ENCODE peak calls at places on chromosomes 6 and 20, in five cellular contexts. N is neural progenitor cell; U is CD8-positive, alpha-beta T cell; A is fibroblast of mammary gland; Z is astrocyte of the spinal cord. W is an unnamed sample.

GRCh38 chr6:26575494-26575939 is 21.2 kb upstream of the ABT1 start:
- DNase-seq in A (peak), Z (peak), N (peak), U (no peak), W (peak)

GRCh38 chr20:40265872-40266533 is 423.0 kb downstream of the MAFB start:
- DNase-seq in Z (peak), U (no peak), A (peak), N (peak), W (no peak)

GRCh38 chr6:24667378-24667803 is 514 bp downstream of the ACOT13 start:
- DNase-seq in U (no peak), N (no peak), Z (no peak), A (peak), W (peak)

GRCh38 chr20:43658068-43658722 is 8.7 kb upstream of the MYBL2 start:
- DNase-seq in N (peak), A (peak), U (no peak), Z (peak), W (peak)

GRCh38 chr20:32810941-32811340 is 8.8 kb upstream of the MAPRE1 start:
- DNase-seq in A (no peak), U (no peak), Z (no peak), N (no peak), W (no peak)

GRCh38 chr20:23680151-23680550 is 8.7 kb downstream of the CST4 start:
- DNase-seq in U (no peak), A (no peak), Z (no peak), N (no peak), W (no peak)

GRCh38 chr6:87608802-87609201 is 18.9 kb downstream of the ORC3 start:
- DNase-seq in Z (no peak), U (no peak), A (no peak), N (no peak), W (no peak)

GRCh38 chr6:10154251-10154650 is 260.6 kb downstream of the TFAP2A start:
- DNase-seq in N (no peak), Z (no peak), A (no peak), U (no peak), W (no peak)

GRCh38 chr6:33197431-33198048 is 2.9 kb downstream of the RXRB start:
- DNase-seq in N (peak), A (peak), Z (peak), U (peak), W (peak)

GRCh38 chr20:34437330-34437986 is 74.4 kb downstream of the ITCH start:
- DNase-seq in A (peak), N (no peak), U (no peak), Z (peak), W (peak)

GRCh38 chr6:167543602-167544506 is 219.0 kb downstream of the TTLL2 start:
- DNase-seq in U (no peak), N (no peak), Z (peak), A (peak), W (no peak)

GRCh38 chr6:131949615-131949908 is 1.6 kb downstream of the CCN2 start:
- DNase-seq in A (peak), N (no peak), Z (no peak), U (no peak), W (peak)

GRCh38 chr20:16821211-16822089 is 73.3 kb downstream of the OTOR start:
- DNase-seq in A (peak), Z (peak), N (peak), U (no peak), W (peak)

GRCh38 chr6:56244528-56245253 is 2.7 kb downstream of the COL21A1 start:
- DNase-seq in U (no peak), N (no peak), A (no peak), Z (no peak), W (no peak)

GRCh38 chr6:31935829-31936228 is 8.3 kb downstream of the C2 start:
- DNase-seq in N (no peak), Z (no peak), U (no peak), A (no peak), W (no peak)

GRCh38 chr20:10427060-10427692 is 6.8 kb downstream of the MKKS start:
- DNase-seq in Z (peak), N (peak), U (peak), A (peak), W (peak)

GRCh38 chr20:38073307-38074010 is 39.9 kb downstream of the RPRD1B start:
- DNase-seq in U (no peak), Z (peak), A (peak), N (peak), W (peak)

GRCh38 chr20:46651091-46651962 is at the start of gene SLC13A3:
- DNase-seq in U (no peak), N (peak), Z (no peak), A (no peak), W (no peak)

GRCh38 chr20:50224553-50225255 is 34.1 kb downstream of the CEBPB start:
- DNase-seq in N (no peak), U (no peak), Z (peak), A (peak), W (peak)

GRCh38 chr20:38590682-38591483 is 9.9 kb downstream of the ADIG start:
- DNase-seq in N (peak), A (no peak), U (no peak), Z (no peak), W (no peak)

GRCh38 chr6:20020526-20020925 is 183.4 kb downstream of the ID4 start:
- DNase-seq in A (no peak), Z (no peak), N (no peak), U (no peak), W (no peak)

GRCh38 chr20:16111132-16111852 is 462.0 kb downstream of the KIF16B start:
- DNase-seq in Z (no peak), A (no peak), N (peak), U (no peak), W (no peak)

GRCh38 chr6:107115695-107116327 is 496 bp upstream of the BEND3 start:
- DNase-seq in N (peak), Z (peak), A (no peak), U (peak), W (no peak)

GRCh38 chr6:7391244-7391643 is 1.6 kb downstream of the RIOK1 start:
- DNase-seq in A (peak), U (no peak), N (no peak), Z (no peak), W (no peak)

GRCh38 chr6:128379577-128379976 is 140.8 kb downstream of the PTPRK start:
- DNase-seq in Z (no peak), N (no peak), U (no peak), A (no peak), W (no peak)

GRCh38 chr20:49906615-49907154 is 8.6 kb downstream of the SPATA2 start:
- DNase-seq in A (no peak), Z (no peak), N (no peak), U (no peak), W (no peak)

GRCh38 chr6:142728367-142728766 is 216.6 kb downstream of the HIVEP2 start:
- DNase-seq in A (peak), U (no peak), N (no peak), Z (no peak), W (no peak)

GRCh38 chr6:40427196-40427595 is 160.0 kb downstream of the LRFN2 start:
- DNase-seq in U (no peak), A (no peak), N (no peak), Z (no peak), W (no peak)

GRCh38 chr6:117352466-117353081 is 73.2 kb downstream of the ROS1 start:
- DNase-seq in A (peak), U (no peak), Z (peak), N (no peak), W (peak)

GRCh38 chr6:35906499-35906846 is 14.4 kb downstream of the SRPK1 start:
- DNase-seq in Z (no peak), N (no peak), A (no peak), U (no peak), W (peak)

GRCh38 chr6:74826318-74826717 is 379.5 kb downstream of the COL12A1 start:
- DNase-seq in U (no peak), A (peak), N (no peak), Z (no peak), W (no peak)

GRCh38 chr6:108501559-108501958 is 59.2 kb upstream of the FOXO3 start:
- DNase-seq in A (peak), Z (peak), U (no peak), N (no peak), W (peak)